ENCODE peak calls at places on chromosomes 1 and 21, in six cellular contexts. K is epithelial cell of esophagus, N is A549, X is lower lobe of right lung, S is psoas muscle, Q is foreskin fibroblast. U is an unnamed sample.

GRCh38 chr1:219442575-219442974 is 170.3 kb downstream of the ZC3H11B start:
- DNase-seq in N (no peak), Q (peak; percentile 48), K (no peak), S (no peak), X (no peak), U (no peak)

GRCh38 chr1:110548381-110548780 is 29.4 kb upstream of the KCNA10 start:
- DNase-seq in S (no peak), K (peak; percentile 40), Q (peak; percentile 33), X (no peak), N (peak; percentile 37), U (peak; percentile 63)

GRCh38 chr1:108610073-108610472 is 50.2 kb downstream of the EEIG2 start:
- DNase-seq in N (no peak), S (no peak), X (no peak), Q (peak; percentile 22), K (no peak), U (no peak)

GRCh38 chr21:33685613-33686197 is 43.4 kb downstream of the ITSN1 start:
- DNase-seq in Q (peak; percentile 79), X (no peak), N (no peak), S (no peak), K (peak; percentile 63), U (no peak)

GRCh38 chr1:165542015-165542631 is 1.7 kb upstream of the LRRC52 start:
- DNase-seq in S (no peak), N (no peak), Q (no peak), X (no peak), K (no peak), U (no peak)

GRCh38 chr1:194865367-194865766 is 1679.0 kb upstream of the B3GALT2 start:
- DNase-seq in Q (no peak), K (no peak), S (no peak), N (no peak), X (no peak), U (no peak)

GRCh38 chr1:230822092-230822581 is 46.2 kb downstream of the C1orf198 start:
- DNase-seq in S (peak; percentile 75), X (no peak), N (no peak), Q (peak; percentile 92), K (no peak), U (no peak)

GRCh38 chr1:116820362-116820761 is 66.1 kb downstream of the CD2 start:
- DNase-seq in Q (peak; percentile 38), X (no peak), K (peak; percentile 92), S (no peak), N (peak; percentile 59), U (no peak)

GRCh38 chr1:221230605-221231004 is 351.4 kb downstream of the HLX start:
- DNase-seq in Q (no peak), S (no peak), X (no peak), N (peak; percentile 47), K (no peak), U (no peak)

GRCh38 chr21:38979271-38980196 is 173.8 kb downstream of the ETS2 start:
- DNase-seq in X (no peak), Q (peak; percentile 43), K (peak; percentile 77), S (no peak), N (no peak), U (no peak)

GRCh38 chr1:20466231-20466630 is 19.8 kb downstream of the CAMK2N1 start:
- DNase-seq in N (no peak), Q (no peak), S (no peak), X (no peak), K (no peak), U (no peak)

GRCh38 chr21:27476696-27477095 is 509.8 kb upstream of the ADAMTS5 start:
- DNase-seq in K (peak; percentile 7), N (no peak), X (no peak), Q (peak; percentile 68), S (no peak), U (no peak)

GRCh38 chr1:17236779-17237601 is 11.9 kb upstream of the PADI3 start:
- DNase-seq in N (peak; percentile 92), Q (peak; percentile 91), X (peak; percentile 89), S (peak; percentile 92), K (peak; percentile 85), U (peak; percentile 79)

GRCh38 chr21:46153259-46154154 is 1.9 kb downstream of the FTCD start:
- DNase-seq in S (peak; percentile 69), Q (peak; percentile 79), X (peak; percentile 57), K (peak; percentile 13), N (no peak), U (peak; percentile 73)

GRCh38 chr1:55418208-55418607 is 203.0 kb upstream of the USP24 start:
- DNase-seq in S (no peak), X (no peak), K (no peak), Q (no peak), N (no peak), U (no peak)

GRCh38 chr1:211192227-211192626 is 58.3 kb upstream of the KCNH1 start:
- DNase-seq in K (no peak), X (no peak), N (no peak), S (no peak), Q (no peak), U (no peak)

GRCh38 chr1:190849346-190849745 is 371.7 kb upstream of the BRINP3 start:
- DNase-seq in N (no peak), K (no peak), S (no peak), Q (no peak), X (no peak), U (no peak)

GRCh38 chr1:22131875-22132486 is 10.9 kb downstream of the WNT4 start:
- DNase-seq in Q (no peak), S (peak; percentile 67), X (peak; percentile 68), N (peak; percentile 43), K (peak; percentile 58), U (peak; percentile 60)

GRCh38 chr1:35554261-35555211 is 2.7 kb downstream of the KIAA0319L start:
- DNase-seq in X (no peak), Q (no peak), S (no peak), K (no peak), N (no peak), U (peak; percentile 48)

GRCh38 chr1:212650228-212650627 is 41.7 kb downstream of the ATF3 start:
- DNase-seq in S (no peak), X (no peak), Q (no peak), K (peak; percentile 48), N (no peak), U (no peak)

GRCh38 chr1:114299331-114300005 is 145.8 kb upstream of the SYT6 start:
- DNase-seq in K (no peak), N (no peak), Q (peak; percentile 21), X (no peak), S (no peak), U (no peak)

GRCh38 chr1:36207339-36207738 is 16.9 kb upstream of the THRAP3 start:
- DNase-seq in S (peak; percentile 74), K (peak; percentile 32), N (peak; percentile 57), Q (peak; percentile 71), X (peak; percentile 74), U (no peak)

GRCh38 chr1:220604921-220605320 is 77.0 kb downstream of the MARK1 start:
- DNase-seq in K (peak; percentile 10), Q (no peak), X (no peak), S (no peak), N (no peak), U (no peak)

GRCh38 chr1:63621698-63622097 is 28.5 kb downstream of the PGM1 start:
- DNase-seq in N (no peak), S (no peak), Q (peak; percentile 32), X (no peak), K (peak; percentile 42), U (no peak)

GRCh38 chr1:212561501-212561931 is 47.0 kb upstream of the ATF3 start:
- DNase-seq in Q (peak; percentile 79), K (peak; percentile 36), S (no peak), X (no peak), N (peak; percentile 24), U (no peak)

GRCh38 chr1:84156210-84156621 is 12.1 kb downstream of the PRKACB start:
- DNase-seq in Q (peak; percentile 84), N (peak; percentile 67), X (no peak), S (no peak), K (peak; percentile 81), U (no peak)

GRCh38 chr1:76881726-76882125 is 14.4 kb downstream of the ST6GALNAC5 start:
- DNase-seq in N (no peak), X (no peak), Q (peak; percentile 45), K (no peak), S (no peak), U (no peak)

GRCh38 chr21:43025636-43026180 is 49.9 kb downstream of the CBS start:
- DNase-seq in X (no peak), Q (peak; percentile 73), K (no peak), S (no peak), N (no peak), U (no peak)

GRCh38 chr1:50129201-50129600 is 20.5 kb downstream of the ELAVL4 start:
- DNase-seq in X (no peak), K (no peak), N (no peak), Q (no peak), S (no peak), U (no peak)

GRCh38 chr1:183450086-183450485 is 22.2 kb upstream of the SMG7 start:
- DNase-seq in K (no peak), X (no peak), Q (peak; percentile 25), S (no peak), N (no peak), U (no peak)

GRCh38 chr1:81254560-81254959 is 546.2 kb upstream of the ADGRL2 start:
- DNase-seq in K (peak; percentile 12), Q (peak; percentile 10), X (no peak), N (peak; percentile 17), S (no peak), U (peak; percentile 8)

GRCh38 chr1:198890531-198890930 is 251.7 kb downstream of the PTPRC start:
- DNase-seq in N (peak; percentile 24), S (no peak), K (peak; percentile 52), X (no peak), Q (peak; percentile 60), U (no peak)

GRCh38 chr1:30103708-30104107 is 619.7 kb downstream of the MATN1 start:
- DNase-seq in S (no peak), K (no peak), X (no peak), N (no peak), Q (no peak), U (no peak)

GRCh38 chr1:26233903-26234643 is at the start of gene CEP85:
- DNase-seq in N (peak; percentile 97), X (peak; percentile 98), S (peak; percentile 99), K (peak; percentile 99), Q (peak; percentile 99), U (peak; percentile 91)
- H3K4me3 ChIP-seq in N (peak within 1 kb of the TSS; percentile 69), X (peak within 1 kb of the TSS; percentile 73), S (peak within 1 kb of the TSS; percentile 74), K (peak within 1 kb of the TSS; percentile 93), Q (peak within 1 kb of the TSS; percentile 97), U (peak within 1 kb of the TSS; percentile 88)

DNA sequence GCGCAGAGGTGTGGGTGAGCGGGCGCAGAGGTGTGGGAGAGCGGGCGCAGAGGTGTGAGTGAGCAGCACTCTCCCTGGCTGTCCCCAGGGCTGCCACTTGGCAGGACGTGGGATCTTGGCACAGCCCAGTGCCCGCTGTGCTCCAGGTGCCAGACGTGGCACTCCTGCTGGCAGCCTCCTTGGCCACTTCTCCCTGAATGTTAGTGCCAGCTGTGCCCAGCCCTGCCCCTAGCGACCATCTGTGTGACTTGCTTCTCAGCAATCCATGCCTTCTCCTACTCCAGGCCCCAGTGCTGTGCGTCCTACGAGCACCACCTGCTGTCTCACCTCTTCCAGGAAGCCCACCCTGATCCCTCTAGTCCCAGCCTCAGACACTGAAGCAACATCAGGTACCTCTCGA is 30.5 kb downstream of the KRTAP10-1 start:
- DNase-seq in N (peak; percentile 39), X (peak; percentile 88), Q (peak; percentile 11), K (peak; percentile 9), S (no peak), U (peak; percentile 29)
- TF ChIP-seq CTCF in N (no peak), X (peak; percentile 35), Q (no peak), K (peak; percentile 15), S (peak; percentile 30), U (peak; percentile 35)

GRCh38 chr1:74010206-74010605 is 187.8 kb downstream of the LRRIQ3 start:
- DNase-seq in K (no peak), X (no peak), N (no peak), S (no peak), Q (no peak), U (no peak)
- H3K4me3 ChIP-seq in K (no peak overlapping the region), X (no peak overlapping the region), N (no peak overlapping the region), S (no peak overlapping the region), Q (no peak overlapping the region), U (no peak overlapping the region)

GRCh38 chr1:205858141-205858961 is 8.4 kb upstream of the PM20D1 start:
- DNase-seq in X (no peak), N (no peak), K (no peak), Q (no peak), S (no peak), U (no peak)
- TF ChIP-seq CTCF in X (no peak), N (no peak), K (no peak), Q (no peak), S (no peak), U (no peak)

U was measured in BE2C.